ENCODE peak calls at places on chromosomes 4 and X, in seven cellular contexts. H is ovary, O is HCT116, V is breast epithelium, X is IMR-90, Z is GM06990, I is GM12865. G is an unnamed sample.

GRCh38 chr4:94278777-94279176 is 63.9 kb downstream of the HPGDS start:
- DNase-seq in Z (no peak), I (no peak), H (no peak), X (no peak), V (no peak), O (no peak), G (no peak)

GRCh38 chrX:136710324-136710951 is 62.5 kb downstream of the CD40LG start:
- DNase-seq in I (peak; percentile 61), O (no peak), X (peak; percentile 63), H (no peak), Z (no peak), V (no peak), G (no peak)

GRCh38 chr4:176601156-176601555 is 191.6 kb downstream of the VEGFC start:
- DNase-seq in O (no peak), Z (no peak), X (no peak), H (no peak), I (no peak), V (no peak), G (no peak)

GRCh38 chrX:40153335-40154221 is 55.8 kb upstream of the BCOR start:
- DNase-seq in H (peak; percentile 71), O (no peak), I (peak; percentile 74), V (no peak), Z (peak; percentile 64), X (no peak), G (no peak)

GRCh38 chr4:185912779-185913178 is 100.8 kb upstream of the SORBS2 start:
- DNase-seq in H (no peak), V (no peak), X (no peak), Z (no peak), O (no peak), I (no peak), G (no peak)

GRCh38 chr4:41069268-41069667 is 145.1 kb downstream of the APBB2 start:
- DNase-seq in I (no peak), V (no peak), X (peak; percentile 49), O (no peak), H (no peak), Z (no peak), G (no peak)

GRCh38 chrX:23742693-23743622 is at the start of gene ACOT9:
- DNase-seq in X (peak; percentile 95), H (peak; percentile 94), Z (peak; percentile 87), V (peak; percentile 92), I (peak; percentile 92), O (peak; percentile 87), G (peak; percentile 72)

GRCh38 chr4:120829113-120829831 is 93.3 kb downstream of the PRDM5 start:
- DNase-seq in H (no peak), Z (no peak), X (peak; percentile 70), I (no peak), O (no peak), V (no peak), G (no peak)

GRCh38 chr4:40333921-40334352 is 1.2 kb upstream of the CHRNA9 start:
- DNase-seq in O (peak; percentile 69), H (no peak), I (no peak), V (no peak), X (peak; percentile 76), Z (no peak), G (no peak)

GRCh38 chr4:53586121-53586816 is 5.0 kb downstream of the LNX1 start:
- DNase-seq in V (no peak), X (peak; percentile 99), I (no peak), H (no peak), O (no peak), Z (no peak), G (no peak)

GRCh38 chr4:141473952-141474351 is 162.4 kb upstream of the IL15 start:
- DNase-seq in H (no peak), O (no peak), I (no peak), X (peak; percentile 61), V (no peak), Z (no peak), G (no peak)

GRCh38 chrX:43467608-43468234 is 188.4 kb upstream of the MAOA start:
- DNase-seq in Z (no peak), V (no peak), I (no peak), O (no peak), H (no peak), X (no peak), G (no peak)

GRCh38 chr4:12852338-12853307 is 631.5 kb downstream of the RAB28 start:
- DNase-seq in V (no peak), H (no peak), Z (peak; percentile 8), I (peak; percentile 37), O (peak; percentile 63), X (peak; percentile 52), G (no peak)

GRCh38 chr4:14883166-14883565 is 119.1 kb upstream of the CPEB2 start:
- DNase-seq in I (no peak), H (no peak), V (no peak), Z (no peak), O (no peak), X (no peak), G (no peak)

GRCh38 chr4:88818650-88819470 is 121.2 kb upstream of the NAP1L5 start:
- DNase-seq in X (peak; percentile 59), O (peak; percentile 31), H (peak; percentile 46), Z (no peak), V (no peak), I (peak; percentile 53), G (no peak)

GRCh38 chr4:47913858-47914218 is 545 bp downstream of the NFXL1 start:
- DNase-seq in Z (no peak), V (peak; percentile 21), O (no peak), I (peak; percentile 43), X (no peak), H (peak; percentile 69), G (peak; percentile 27)

GRCh38 chr4:146243883-146244277 is 29.5 kb downstream of the REELD1 start:
- DNase-seq in H (no peak), I (no peak), V (no peak), O (no peak), Z (no peak), X (no peak), G (no peak)

GRCh38 chr4:146245899-146246298 is 31.6 kb downstream of the REELD1 start:
- DNase-seq in X (no peak), I (no peak), O (no peak), H (no peak), V (no peak), Z (no peak), G (no peak)

GRCh38 chr4:146245246-146245645 is 30.9 kb downstream of the REELD1 start:
- DNase-seq in H (no peak), V (no peak), O (no peak), I (no peak), Z (no peak), X (peak; percentile 16), G (no peak)

GRCh38 chr4:146244496-146244895 is 30.2 kb downstream of the REELD1 start:
- DNase-seq in O (no peak), H (no peak), Z (no peak), V (no peak), X (no peak), I (no peak), G (no peak)

DNA sequence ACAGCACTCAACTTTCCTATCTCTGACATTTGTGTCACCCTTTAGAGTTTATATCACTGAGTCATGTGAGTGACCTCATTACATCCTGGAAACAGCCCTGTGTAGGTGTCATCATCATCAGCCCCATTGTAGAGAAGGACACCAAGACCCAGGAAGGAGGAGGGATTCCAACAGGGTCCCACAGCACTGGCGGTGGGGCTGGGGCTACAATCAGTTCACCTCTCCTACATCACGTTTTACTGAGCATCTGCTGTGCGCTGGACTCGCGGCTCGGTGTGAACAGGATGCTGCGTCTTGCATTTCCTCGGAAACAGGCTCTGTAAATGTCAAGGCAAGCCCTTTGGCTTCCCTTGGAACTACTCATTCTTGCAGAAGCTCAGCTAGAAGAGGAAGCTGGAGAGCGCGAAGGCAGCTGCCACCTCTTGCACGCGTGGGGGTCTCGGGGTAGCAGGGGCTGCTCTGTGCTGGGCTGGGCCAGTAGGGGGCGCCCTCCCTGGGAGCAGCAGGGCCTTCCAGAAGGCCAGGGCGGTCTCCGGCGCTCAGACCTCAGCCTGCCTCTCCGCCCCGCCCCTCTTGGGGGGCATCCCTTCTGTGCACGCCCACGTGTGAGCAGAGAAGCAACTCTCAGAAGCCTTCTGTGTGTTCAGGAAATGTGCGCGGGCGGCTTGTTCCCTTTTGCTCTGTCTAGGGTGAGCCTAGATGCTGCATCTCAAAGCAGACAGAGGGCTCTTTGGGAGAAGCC is 29.0 kb downstream of the REELD1 start:
- DNase-seq in H (peak; percentile 38), Z (peak; percentile 81), I (peak; percentile 86), O (no peak), V (no peak), X (peak; percentile 37), G (no peak)
- TF ChIP-seq CTCF in H (no peak), Z (peak; percentile 97), I (peak; percentile 83), O (peak; percentile 81), V (no peak), X (peak; percentile 4), G (no peak)

DNA sequence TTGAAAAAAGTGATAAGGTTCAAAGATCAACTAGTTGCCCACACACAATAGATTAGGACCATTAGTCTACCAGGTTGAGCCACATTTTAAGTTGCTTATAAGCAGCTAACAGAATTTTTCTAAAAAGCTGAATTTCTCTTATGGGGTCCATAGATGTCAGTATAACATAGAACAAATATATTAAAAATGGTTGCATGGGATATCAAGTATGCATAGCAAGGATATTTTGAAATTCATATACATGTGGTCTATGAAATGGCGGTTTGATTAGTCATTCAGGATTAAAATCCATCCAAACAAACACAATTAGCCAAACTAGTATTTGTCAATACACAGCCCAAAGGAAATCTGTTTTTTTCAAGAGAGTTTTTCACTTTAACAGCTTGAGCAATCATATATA is 33.5 kb upstream of the AMOT start:
- DNase-seq in O (no peak), Z (no peak), H (no peak), X (peak; percentile 3), V (no peak), I (no peak), G (no peak)
- TF ChIP-seq CTCF in O (no peak), Z (no peak), H (no peak), X (peak; percentile 18), V (no peak), I (no peak), G (peak; percentile 28)

GRCh38 chrX:106401965-106402559 is 209.7 kb upstream of the RADX start:
- DNase-seq in I (no peak), Z (no peak), O (no peak), H (no peak), X (no peak), V (no peak), G (no peak)

DNA sequence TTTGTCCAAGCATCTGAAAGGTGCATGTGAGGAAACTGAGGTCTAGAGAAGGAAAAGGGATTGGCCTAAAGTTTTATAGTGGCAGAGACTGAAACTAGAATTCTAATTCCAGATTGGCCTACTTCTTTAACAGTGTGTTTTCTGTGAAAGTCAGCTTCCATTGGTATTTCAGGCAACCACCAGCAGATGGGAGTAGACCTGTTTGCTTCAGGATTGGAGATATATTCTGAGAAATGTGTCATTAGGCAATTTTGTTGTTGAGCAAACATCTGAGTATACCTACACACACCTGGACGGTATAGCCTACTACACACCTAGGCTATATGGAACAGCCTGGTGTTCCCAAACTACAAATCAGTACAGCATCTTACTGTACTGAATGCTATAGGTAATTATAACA is 207.3 kb upstream of the RADX start:
- DNase-seq in V (no peak), H (no peak), X (no peak), Z (no peak), I (no peak), O (peak; percentile 13), G (no peak)
- TF ChIP-seq CTCF in V (no peak), H (no peak), X (peak; percentile 1), Z (peak; percentile 15), I (no peak), O (peak; percentile 35), G (no peak)

DNA sequence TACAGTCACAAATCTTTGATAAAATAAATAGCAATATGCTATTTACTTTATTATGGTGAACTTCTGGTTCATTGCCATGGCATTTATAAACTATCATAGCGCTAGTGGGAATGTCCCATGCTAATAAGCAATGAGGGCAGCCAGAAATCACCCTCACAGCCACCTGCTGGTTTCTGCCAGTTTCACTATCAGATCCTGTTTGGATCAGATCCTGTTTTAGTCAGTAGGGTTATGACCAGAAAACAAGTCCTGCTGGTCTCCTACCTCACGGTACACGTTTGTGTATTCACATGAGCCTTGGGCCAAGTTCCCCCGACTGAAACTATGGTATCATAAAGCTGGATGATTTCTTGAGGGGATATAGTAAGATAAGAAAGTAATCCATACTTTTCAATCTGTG is 17.7 kb downstream of the FOXR2 start:
- DNase-seq in I (peak; percentile 67), Z (no peak), H (no peak), V (no peak), X (no peak), O (no peak), G (no peak)
- TF ChIP-seq CTCF in I (no peak), Z (no peak), H (no peak), V (no peak), X (no peak), O (no peak), G (no peak)

G was measured in mesothelial cell of epicardium.